ENCODE peak calls at places on chromosome X, in nine cellular contexts. One of them, this sample, is unnamed.

GRCh38 chrX:115093206-115093605 is 75.8 kb upstream of the IL13RA2 start:
- DNase-seq in WERI-Rb-1: no peak
- DNase-seq in RWPE1: no peak
- DNase-seq in PC-3: no peak
- DNase-seq in SK-N-SH: no peak
- DNase-seq in CD4-positive, alpha-beta T cell: no peak
- DNase-seq in endothelial cell: no peak
- DNase-seq in neural progenitor cell: no peak
- DNase-seq in IMR-90: no peak
- DNase-seq in this sample: no peak

GRCh38 chrX:145848451-145848850 is 30.8 kb downstream of the SLITRK2 start:
- DNase-seq in IMR-90: no peak
- DNase-seq in SK-N-SH: no peak
- DNase-seq in neural progenitor cell: no peak
- DNase-seq in PC-3: no peak
- DNase-seq in WERI-Rb-1: no peak
- DNase-seq in CD4-positive, alpha-beta T cell: no peak
- DNase-seq in endothelial cell: no peak
- DNase-seq in RWPE1: no peak
- DNase-seq in this sample: no peak

GRCh38 chrX:148732743-148733142 is 232.3 kb downstream of the AFF2 start:
- DNase-seq in SK-N-SH: no peak
- DNase-seq in neural progenitor cell: no peak
- DNase-seq in IMR-90: no peak
- DNase-seq in RWPE1: no peak
- DNase-seq in PC-3: no peak
- DNase-seq in WERI-Rb-1: no peak
- DNase-seq in endothelial cell: no peak
- DNase-seq in CD4-positive, alpha-beta T cell: no peak
- DNase-seq in this sample: no peak

GRCh38 chrX:95539041-95539440 is 1145.6 kb upstream of the DIAPH2 start:
- DNase-seq in endothelial cell: no peak
- DNase-seq in PC-3: no peak
- DNase-seq in neural progenitor cell: peak; percentile 52
- DNase-seq in CD4-positive, alpha-beta T cell: no peak
- DNase-seq in WERI-Rb-1: no peak
- DNase-seq in SK-N-SH: no peak
- DNase-seq in IMR-90: no peak
- DNase-seq in RWPE1: no peak
- DNase-seq in this sample: no peak

GRCh38 chrX:131977619-131978018 is 45.5 kb upstream of the STK26 start:
- DNase-seq in RWPE1: no peak
- DNase-seq in IMR-90: no peak
- DNase-seq in WERI-Rb-1: no peak
- DNase-seq in neural progenitor cell: no peak
- DNase-seq in CD4-positive, alpha-beta T cell: no peak
- DNase-seq in SK-N-SH: no peak
- DNase-seq in endothelial cell: no peak
- DNase-seq in PC-3: peak; percentile 30
- DNase-seq in this sample: no peak

GRCh38 chrX:126164689-126165400 is 1.2 kb downstream of the DCAF12L2 start:
- DNase-seq in CD4-positive, alpha-beta T cell: no peak
- DNase-seq in IMR-90: no peak
- DNase-seq in PC-3: no peak
- DNase-seq in neural progenitor cell: no peak
- DNase-seq in SK-N-SH: no peak
- DNase-seq in endothelial cell: no peak
- DNase-seq in RWPE1: no peak
- DNase-seq in WERI-Rb-1: no peak
- DNase-seq in this sample: no peak

GRCh38 chrX:80876877-80877276 is 67.2 kb upstream of the BRWD3 start:
- DNase-seq in PC-3: peak; percentile 56
- DNase-seq in WERI-Rb-1: no peak
- DNase-seq in neural progenitor cell: peak; percentile 11
- DNase-seq in CD4-positive, alpha-beta T cell: no peak
- DNase-seq in SK-N-SH: peak; percentile 12
- DNase-seq in endothelial cell: no peak
- DNase-seq in RWPE1: peak; percentile 0
- DNase-seq in IMR-90: peak; percentile 44
- DNase-seq in this sample: no peak

GRCh38 chrX:152832520-152832919 is 1.7 kb downstream of the NSDHL start:
- DNase-seq in endothelial cell: no peak
- DNase-seq in PC-3: no peak
- DNase-seq in IMR-90: no peak
- DNase-seq in neural progenitor cell: no peak
- DNase-seq in WERI-Rb-1: no peak
- DNase-seq in RWPE1: no peak
- DNase-seq in CD4-positive, alpha-beta T cell: no peak
- DNase-seq in SK-N-SH: no peak
- DNase-seq in this sample: no peak

GRCh38 chrX:97039363-97040029 is 155.8 kb downstream of the RPA4 start:
- DNase-seq in PC-3: peak; percentile 40
- DNase-seq in WERI-Rb-1: no peak
- DNase-seq in endothelial cell: no peak
- DNase-seq in neural progenitor cell: no peak
- DNase-seq in IMR-90: peak; percentile 26
- DNase-seq in SK-N-SH: no peak
- DNase-seq in RWPE1: no peak
- DNase-seq in CD4-positive, alpha-beta T cell: no peak
- DNase-seq in this sample: no peak

GRCh38 chrX:69543572-69543971 is 39.4 kb downstream of the NALF2 start:
- DNase-seq in WERI-Rb-1: no peak
- DNase-seq in endothelial cell: no peak
- DNase-seq in PC-3: no peak
- DNase-seq in SK-N-SH: peak; percentile 39
- DNase-seq in IMR-90: no peak
- DNase-seq in neural progenitor cell: no peak
- DNase-seq in CD4-positive, alpha-beta T cell: no peak
- DNase-seq in RWPE1: no peak
- DNase-seq in this sample: no peak

GRCh38 chrX:10064736-10065135 is 92.0 kb upstream of the CLCN4 start:
- DNase-seq in PC-3: no peak
- DNase-seq in neural progenitor cell: no peak
- DNase-seq in CD4-positive, alpha-beta T cell: no peak
- DNase-seq in IMR-90: no peak
- DNase-seq in WERI-Rb-1: no peak
- DNase-seq in RWPE1: no peak
- DNase-seq in SK-N-SH: no peak
- DNase-seq in endothelial cell: no peak
- DNase-seq in this sample: no peak

GRCh38 chrX:84188320-84188834 is 378 bp upstream of the RPS6KA6 start:
- DNase-seq in SK-N-SH: peak; percentile 82
- DNase-seq in PC-3: peak; percentile 61
- DNase-seq in CD4-positive, alpha-beta T cell: no peak
- DNase-seq in IMR-90: peak; percentile 64
- DNase-seq in WERI-Rb-1: peak; percentile 75
- DNase-seq in RWPE1: no peak
- DNase-seq in neural progenitor cell: peak; percentile 76
- DNase-seq in endothelial cell: peak; percentile 53
- DNase-seq in this sample: no peak

GRCh38 chrX:7155163-7155562 is 7.2 kb upstream of the PUDP start:
- DNase-seq in RWPE1: no peak
- DNase-seq in endothelial cell: no peak
- DNase-seq in neural progenitor cell: no peak
- DNase-seq in CD4-positive, alpha-beta T cell: no peak
- DNase-seq in WERI-Rb-1: no peak
- DNase-seq in SK-N-SH: no peak
- DNase-seq in PC-3: no peak
- DNase-seq in IMR-90: no peak
- DNase-seq in this sample: no peak

GRCh38 chrX:114152130-114152529 is 431.8 kb upstream of the HTR2C start:
- DNase-seq in endothelial cell: no peak
- DNase-seq in CD4-positive, alpha-beta T cell: no peak
- DNase-seq in RWPE1: peak; percentile 1
- DNase-seq in IMR-90: no peak
- DNase-seq in WERI-Rb-1: no peak
- DNase-seq in SK-N-SH: no peak
- DNase-seq in neural progenitor cell: no peak
- DNase-seq in PC-3: peak; percentile 81
- DNase-seq in this sample: no peak

GRCh38 chrX:111444881-111445280 is 32.9 kb upstream of the DCX start:
- DNase-seq in SK-N-SH: no peak
- DNase-seq in IMR-90: no peak
- DNase-seq in endothelial cell: no peak
- DNase-seq in CD4-positive, alpha-beta T cell: no peak
- DNase-seq in WERI-Rb-1: no peak
- DNase-seq in neural progenitor cell: no peak
- DNase-seq in PC-3: no peak
- DNase-seq in RWPE1: no peak
- DNase-seq in this sample: no peak

GRCh38 chrX:150990910-150991309 is 7.8 kb downstream of the HMGB3 start:
- DNase-seq in CD4-positive, alpha-beta T cell: no peak
- DNase-seq in endothelial cell: no peak
- DNase-seq in WERI-Rb-1: no peak
- DNase-seq in PC-3: no peak
- DNase-seq in neural progenitor cell: no peak
- DNase-seq in IMR-90: no peak
- DNase-seq in RWPE1: no peak
- DNase-seq in SK-N-SH: no peak
- DNase-seq in this sample: no peak

GRCh38 chrX:50813843-50814661 is at the start of gene SHROOM4:
- DNase-seq in IMR-90: peak; percentile 58
- DNase-seq in PC-3: no peak
- DNase-seq in CD4-positive, alpha-beta T cell: no peak
- DNase-seq in WERI-Rb-1: no peak
- DNase-seq in neural progenitor cell: peak; percentile 78
- DNase-seq in RWPE1: no peak
- DNase-seq in SK-N-SH: peak; percentile 30
- DNase-seq in endothelial cell: peak; percentile 52
- DNase-seq in this sample: no peak

GRCh38 chrX:102712216-102712966 is at the start of gene GPRASP2:
- DNase-seq in CD4-positive, alpha-beta T cell: no peak
- DNase-seq in PC-3: peak; percentile 46
- DNase-seq in neural progenitor cell: peak; percentile 66
- DNase-seq in RWPE1: no peak
- DNase-seq in WERI-Rb-1: peak; percentile 56
- DNase-seq in IMR-90: no peak
- DNase-seq in SK-N-SH: peak; percentile 74
- DNase-seq in endothelial cell: peak; percentile 36
- DNase-seq in this sample: no peak

GRCh38 chrX:102715967-102716366 is 3.7 kb downstream of the GPRASP2 start:
- DNase-seq in WERI-Rb-1: no peak
- DNase-seq in SK-N-SH: no peak
- DNase-seq in neural progenitor cell: no peak
- DNase-seq in endothelial cell: no peak
- DNase-seq in RWPE1: no peak
- DNase-seq in PC-3: no peak
- DNase-seq in CD4-positive, alpha-beta T cell: no peak
- DNase-seq in IMR-90: no peak
- DNase-seq in this sample: no peak

GRCh38 chrX:102711872-102712215 is 404 bp upstream of the GPRASP2 start:
- DNase-seq in WERI-Rb-1: no peak
- DNase-seq in PC-3: no peak
- DNase-seq in neural progenitor cell: no peak
- DNase-seq in SK-N-SH: no peak
- DNase-seq in IMR-90: no peak
- DNase-seq in endothelial cell: no peak
- DNase-seq in RWPE1: no peak
- DNase-seq in CD4-positive, alpha-beta T cell: no peak
- DNase-seq in this sample: no peak

GRCh38 chrX:102712967-102713677 is 874 bp downstream of the GPRASP2 start:
- DNase-seq in RWPE1: peak; percentile 29
- DNase-seq in neural progenitor cell: peak; percentile 33
- DNase-seq in IMR-90: peak; percentile 41
- DNase-seq in endothelial cell: peak; percentile 33
- DNase-seq in SK-N-SH: peak; percentile 47
- DNase-seq in PC-3: peak; percentile 66
- DNase-seq in CD4-positive, alpha-beta T cell: no peak
- DNase-seq in WERI-Rb-1: peak; percentile 51
- DNase-seq in this sample: no peak

GRCh38 chrX:102714994-102715393 is 2.7 kb downstream of the GPRASP2 start:
- DNase-seq in RWPE1: no peak
- DNase-seq in IMR-90: no peak
- DNase-seq in endothelial cell: no peak
- DNase-seq in CD4-positive, alpha-beta T cell: no peak
- DNase-seq in SK-N-SH: peak; percentile 9
- DNase-seq in PC-3: no peak
- DNase-seq in neural progenitor cell: no peak
- DNase-seq in WERI-Rb-1: no peak
- DNase-seq in this sample: no peak
- TF ChIP-seq CTCF in RWPE1: no peak
- TF ChIP-seq CTCF in IMR-90: no peak
- TF ChIP-seq CTCF in endothelial cell: no peak
- TF ChIP-seq CTCF in CD4-positive, alpha-beta T cell: no peak
- TF ChIP-seq CTCF in SK-N-SH: no peak
- TF ChIP-seq CTCF in PC-3: no peak
- TF ChIP-seq CTCF in neural progenitor cell: no peak
- TF ChIP-seq CTCF in WERI-Rb-1: no peak
- TF ChIP-seq CTCF in this sample: no peak

GRCh38 chrX:133171962-133172708 is 46.0 kb downstream of the TFDP3 start:
- DNase-seq in WERI-Rb-1: no peak
- DNase-seq in PC-3: peak; percentile 65
- DNase-seq in neural progenitor cell: peak; percentile 16
- DNase-seq in IMR-90: no peak
- DNase-seq in RWPE1: peak; percentile 13
- DNase-seq in SK-N-SH: peak; percentile 24
- DNase-seq in endothelial cell: no peak
- DNase-seq in CD4-positive, alpha-beta T cell: no peak
- DNase-seq in this sample: no peak
- TF ChIP-seq CTCF in WERI-Rb-1: no peak
- TF ChIP-seq CTCF in PC-3: peak; percentile 78
- TF ChIP-seq CTCF in neural progenitor cell: peak; percentile 61
- TF ChIP-seq CTCF in IMR-90: peak; percentile 17
- TF ChIP-seq CTCF in RWPE1: peak; percentile 21
- TF ChIP-seq CTCF in SK-N-SH: peak; percentile 44
- TF ChIP-seq CTCF in endothelial cell: peak; percentile 16
- TF ChIP-seq CTCF in CD4-positive, alpha-beta T cell: no peak
- TF ChIP-seq CTCF in this sample: no peak

GRCh38 chrX:105648732-105649131 is 173.6 kb upstream of the NRK start:
- DNase-seq in WERI-Rb-1: no peak
- DNase-seq in CD4-positive, alpha-beta T cell: no peak
- DNase-seq in endothelial cell: no peak
- DNase-seq in SK-N-SH: no peak
- DNase-seq in RWPE1: no peak
- DNase-seq in PC-3: no peak
- DNase-seq in neural progenitor cell: no peak
- DNase-seq in IMR-90: no peak
- DNase-seq in this sample: no peak
- TF ChIP-seq CTCF in WERI-Rb-1: no peak
- TF ChIP-seq CTCF in CD4-positive, alpha-beta T cell: no peak
- TF ChIP-seq CTCF in endothelial cell: no peak
- TF ChIP-seq CTCF in SK-N-SH: no peak
- TF ChIP-seq CTCF in RWPE1: no peak
- TF ChIP-seq CTCF in PC-3: no peak
- TF ChIP-seq CTCF in neural progenitor cell: no peak
- TF ChIP-seq CTCF in IMR-90: no peak
- TF ChIP-seq CTCF in this sample: no peak

DNA sequence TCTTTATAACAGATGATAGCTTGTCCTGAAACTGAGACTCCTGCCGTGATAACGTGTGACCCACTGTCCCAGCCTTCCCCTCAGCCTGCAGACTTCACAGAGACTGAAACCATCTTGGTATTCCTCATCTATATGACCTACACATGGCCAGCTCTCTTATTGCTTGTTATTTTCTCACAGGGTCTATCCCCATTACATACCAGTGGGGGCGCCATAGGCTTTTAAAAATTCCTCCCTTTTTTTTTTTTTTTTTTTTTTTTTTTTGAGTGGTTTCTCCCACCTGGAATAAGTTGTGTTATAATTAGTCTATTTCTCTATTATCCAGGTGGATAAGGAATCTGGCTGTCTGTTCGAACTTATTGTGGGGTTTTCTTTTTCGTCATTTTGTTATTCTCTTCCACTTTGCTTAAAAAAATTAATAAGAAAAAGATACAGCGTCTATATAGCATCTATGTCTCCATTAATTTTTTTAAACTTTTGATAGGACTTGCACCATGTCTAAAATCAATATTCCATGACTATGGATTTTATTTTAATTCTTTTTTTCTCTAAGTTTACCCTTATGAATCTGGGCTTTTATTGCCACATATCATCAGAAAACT is 47.2 kb downstream of the GYG2 start:
- DNase-seq in IMR-90: no peak
- DNase-seq in neural progenitor cell: peak; percentile 50
- DNase-seq in WERI-Rb-1: no peak
- DNase-seq in endothelial cell: no peak
- DNase-seq in CD4-positive, alpha-beta T cell: no peak
- DNase-seq in PC-3: peak; percentile 26
- DNase-seq in SK-N-SH: peak; percentile 20
- DNase-seq in RWPE1: no peak
- DNase-seq in this sample: no peak
- TF ChIP-seq CTCF in IMR-90: peak; percentile 37
- TF ChIP-seq CTCF in neural progenitor cell: peak; percentile 67
- TF ChIP-seq CTCF in WERI-Rb-1: peak; percentile 30
- TF ChIP-seq CTCF in endothelial cell: peak; percentile 36
- TF ChIP-seq CTCF in CD4-positive, alpha-beta T cell: peak; percentile 18
- TF ChIP-seq CTCF in PC-3: peak; percentile 62
- TF ChIP-seq CTCF in SK-N-SH: peak; percentile 60
- TF ChIP-seq CTCF in RWPE1: peak; percentile 17
- TF ChIP-seq CTCF in this sample: peak; percentile 48